ENCODE peak calls at places on chromosome 9, in four cellular contexts. One of them, this sample, is unnamed.

GRCh38 chr9:111759762-111760639 is 34.7 kb downstream of the SHOC1 start:
- DNase-seq in fibroblast of mammary gland: peak; percentile 88
- DNase-seq in neural crest cell: peak; percentile 36
- DNase-seq in tibial artery: peak; percentile 30
- DNase-seq in this sample: peak; percentile 25

GRCh38 chr9:34744295-34745221 is 34.6 kb upstream of the CCL21 start:
- DNase-seq in neural crest cell: no peak
- DNase-seq in fibroblast of mammary gland: peak; percentile 91
- DNase-seq in tibial artery: no peak
- DNase-seq in this sample: no peak

GRCh38 chr9:129908846-129909245 is 73.6 kb downstream of the USP20 start:
- DNase-seq in tibial artery: no peak
- DNase-seq in fibroblast of mammary gland: no peak
- DNase-seq in neural crest cell: no peak
- DNase-seq in this sample: no peak

GRCh38 chr9:64773491-64773931 is 511.5 kb downstream of the FOXD4L5 start:
- DNase-seq in tibial artery: no peak
- DNase-seq in fibroblast of mammary gland: no peak
- DNase-seq in neural crest cell: no peak
- DNase-seq in this sample: peak; percentile 25

GRCh38 chr9:97518909-97519307 is 17.4 kb downstream of the TMOD1 start:
- DNase-seq in neural crest cell: no peak
- DNase-seq in tibial artery: peak; percentile 83
- DNase-seq in fibroblast of mammary gland: peak; percentile 84
- DNase-seq in this sample: peak; percentile 29

GRCh38 chr9:68705636-68706578 is 867 bp downstream of the PIP5K1B start:
- DNase-seq in neural crest cell: peak; percentile 22
- DNase-seq in fibroblast of mammary gland: no peak
- DNase-seq in tibial artery: no peak
- DNase-seq in this sample: no peak

GRCh38 chr9:12403721-12404120 is 289.5 kb upstream of the TYRP1 start:
- DNase-seq in neural crest cell: no peak
- DNase-seq in fibroblast of mammary gland: no peak
- DNase-seq in tibial artery: no peak
- DNase-seq in this sample: no peak

GRCh38 chr9:134728801-134729495 is 87.3 kb downstream of the COL5A1 start:
- DNase-seq in fibroblast of mammary gland: no peak
- DNase-seq in neural crest cell: no peak
- DNase-seq in tibial artery: no peak
- DNase-seq in this sample: no peak

GRCh38 chr9:125460883-125461475 is 199.4 kb downstream of the GAPVD1 start:
- DNase-seq in fibroblast of mammary gland: peak; percentile 94
- DNase-seq in neural crest cell: no peak
- DNase-seq in tibial artery: no peak
- DNase-seq in this sample: no peak

GRCh38 chr9:134377976-134378375 is 51.7 kb downstream of the RXRA start:
- DNase-seq in fibroblast of mammary gland: no peak
- DNase-seq in neural crest cell: no peak
- DNase-seq in tibial artery: peak; percentile 69
- DNase-seq in this sample: no peak

GRCh38 chr9:79471577-79472543 is 99.9 kb upstream of the TLE4 start:
- DNase-seq in neural crest cell: no peak
- DNase-seq in tibial artery: peak; percentile 91
- DNase-seq in fibroblast of mammary gland: peak; percentile 32
- DNase-seq in this sample: no peak

GRCh38 chr9:137878146-137878941 is 762 bp downstream of the CACNA1B start:
- DNase-seq in tibial artery: no peak
- DNase-seq in fibroblast of mammary gland: peak; percentile 5
- DNase-seq in neural crest cell: peak; percentile 74
- DNase-seq in this sample: peak; percentile 95

GRCh38 chr9:125446581-125447094 is 185.0 kb downstream of the GAPVD1 start:
- DNase-seq in neural crest cell: no peak
- DNase-seq in tibial artery: no peak
- DNase-seq in fibroblast of mammary gland: no peak
- DNase-seq in this sample: no peak

GRCh38 chr9:131398204-131398603 is 4.3 kb downstream of the PRRC2B start:
- DNase-seq in tibial artery: no peak
- DNase-seq in neural crest cell: no peak
- DNase-seq in fibroblast of mammary gland: no peak
- DNase-seq in this sample: no peak

GRCh38 chr9:110875275-110875674 is 163.0 kb downstream of the LPAR1 start:
- DNase-seq in tibial artery: peak; percentile 64
- DNase-seq in fibroblast of mammary gland: no peak
- DNase-seq in neural crest cell: no peak
- DNase-seq in this sample: no peak

GRCh38 chr9:96618209-96619108 is 1.2 kb downstream of the CDC14B start:
- DNase-seq in fibroblast of mammary gland: peak; percentile 53
- DNase-seq in tibial artery: peak; percentile 46
- DNase-seq in neural crest cell: no peak
- DNase-seq in this sample: peak; percentile 57

GRCh38 chr9:71936066-71936465 is 24.6 kb downstream of the C9orf85 start:
- DNase-seq in fibroblast of mammary gland: no peak
- DNase-seq in neural crest cell: no peak
- DNase-seq in tibial artery: no peak
- DNase-seq in this sample: no peak

GRCh38 chr9:128972956-128973355 is 25.5 kb downstream of the NUP188 start:
- DNase-seq in neural crest cell: no peak
- DNase-seq in tibial artery: no peak
- DNase-seq in fibroblast of mammary gland: peak; percentile 77
- DNase-seq in this sample: no peak

GRCh38 chr9:87324613-87325194 is 173.0 kb upstream of the DAPK1 start:
- DNase-seq in fibroblast of mammary gland: peak; percentile 78
- DNase-seq in tibial artery: no peak
- DNase-seq in neural crest cell: no peak
- DNase-seq in this sample: no peak

GRCh38 chr9:37300620-37301368 is 121.7 kb upstream of the GRHPR start:
- DNase-seq in neural crest cell: no peak
- DNase-seq in fibroblast of mammary gland: peak; percentile 49
- DNase-seq in tibial artery: no peak
- DNase-seq in this sample: no peak

GRCh38 chr9:37339945-37340344 is 82.6 kb upstream of the GRHPR start:
- DNase-seq in fibroblast of mammary gland: no peak
- DNase-seq in neural crest cell: no peak
- DNase-seq in tibial artery: no peak
- DNase-seq in this sample: no peak

GRCh38 chr9:84315278-84315877 is 25.2 kb downstream of the SLC28A3 start:
- DNase-seq in neural crest cell: peak; percentile 65
- DNase-seq in tibial artery: peak; percentile 39
- DNase-seq in fibroblast of mammary gland: peak; percentile 69
- DNase-seq in this sample: peak; percentile 60

GRCh38 chr9:111939322-111939721 is 42.7 kb downstream of the UGCG start:
- DNase-seq in fibroblast of mammary gland: no peak
- DNase-seq in tibial artery: no peak
- DNase-seq in neural crest cell: no peak
- DNase-seq in this sample: no peak

GRCh38 chr9:37909326-37909725 is 5.4 kb upstream of the SLC25A51 start:
- DNase-seq in neural crest cell: no peak
- DNase-seq in tibial artery: peak; percentile 4
- DNase-seq in fibroblast of mammary gland: no peak
- DNase-seq in this sample: no peak

GRCh38 chr9:100379862-100380261 is 27.1 kb upstream of the TEX10 start:
- DNase-seq in fibroblast of mammary gland: peak; percentile 57
- DNase-seq in neural crest cell: no peak
- DNase-seq in tibial artery: no peak
- DNase-seq in this sample: no peak

GRCh38 chr9:98501776-98502175 is 207.0 kb downstream of the GABBR2 start:
- DNase-seq in tibial artery: no peak
- DNase-seq in fibroblast of mammary gland: no peak
- DNase-seq in neural crest cell: no peak
- DNase-seq in this sample: no peak

GRCh38 chr9:83986765-83987401 is 6.3 kb downstream of the RMI1 start:
- DNase-seq in neural crest cell: no peak
- DNase-seq in tibial artery: no peak
- DNase-seq in fibroblast of mammary gland: peak; percentile 63
- DNase-seq in this sample: no peak

GRCh38 chr9:38342096-38342495 is 50.4 kb upstream of the ALDH1B1 start:
- DNase-seq in tibial artery: no peak
- DNase-seq in fibroblast of mammary gland: peak; percentile 12
- DNase-seq in neural crest cell: no peak
- DNase-seq in this sample: no peak

GRCh38 chr9:18229992-18230676 is 243.8 kb upstream of the ADAMTSL1 start:
- DNase-seq in neural crest cell: no peak
- DNase-seq in tibial artery: no peak
- DNase-seq in fibroblast of mammary gland: no peak
- DNase-seq in this sample: no peak

GRCh38 chr9:72586388-72587160 is 65.2 kb downstream of the TMC1 start:
- DNase-seq in neural crest cell: no peak
- DNase-seq in tibial artery: peak; percentile 59
- DNase-seq in fibroblast of mammary gland: peak; percentile 93
- DNase-seq in this sample: no peak

GRCh38 chr9:90835206-90835605 is 33.6 kb downstream of the SYK start:
- DNase-seq in tibial artery: no peak
- DNase-seq in neural crest cell: no peak
- DNase-seq in fibroblast of mammary gland: no peak
- DNase-seq in this sample: no peak

GRCh38 chr9:94498801-94499454 is 56.0 kb upstream of the PCAT7 start:
- DNase-seq in tibial artery: no peak
- DNase-seq in neural crest cell: no peak
- DNase-seq in fibroblast of mammary gland: no peak
- DNase-seq in this sample: no peak
- TF ChIP-seq CTCF in tibial artery: no peak
- TF ChIP-seq CTCF in neural crest cell: no peak
- TF ChIP-seq CTCF in fibroblast of mammary gland: no peak
- TF ChIP-seq CTCF in this sample: no peak

GRCh38 chr9:4229252-4229651 is 70.6 kb downstream of the GLIS3 start:
- DNase-seq in neural crest cell: no peak
- DNase-seq in fibroblast of mammary gland: no peak
- DNase-seq in tibial artery: no peak
- DNase-seq in this sample: no peak

GRCh38 chr9:4228142-4228541 is 71.7 kb downstream of the GLIS3 start:
- DNase-seq in tibial artery: no peak
- DNase-seq in neural crest cell: no peak
- DNase-seq in fibroblast of mammary gland: no peak
- DNase-seq in this sample: no peak

GRCh38 chr9:4226331-4227250 is 73.3 kb downstream of the GLIS3 start:
- DNase-seq in neural crest cell: no peak
- DNase-seq in tibial artery: no peak
- DNase-seq in fibroblast of mammary gland: no peak
- DNase-seq in this sample: no peak

GRCh38 chr9:4225291-4226119 is 74.4 kb downstream of the GLIS3 start:
- DNase-seq in neural crest cell: no peak
- DNase-seq in tibial artery: no peak
- DNase-seq in fibroblast of mammary gland: peak; percentile 92
- DNase-seq in this sample: no peak

DNA sequence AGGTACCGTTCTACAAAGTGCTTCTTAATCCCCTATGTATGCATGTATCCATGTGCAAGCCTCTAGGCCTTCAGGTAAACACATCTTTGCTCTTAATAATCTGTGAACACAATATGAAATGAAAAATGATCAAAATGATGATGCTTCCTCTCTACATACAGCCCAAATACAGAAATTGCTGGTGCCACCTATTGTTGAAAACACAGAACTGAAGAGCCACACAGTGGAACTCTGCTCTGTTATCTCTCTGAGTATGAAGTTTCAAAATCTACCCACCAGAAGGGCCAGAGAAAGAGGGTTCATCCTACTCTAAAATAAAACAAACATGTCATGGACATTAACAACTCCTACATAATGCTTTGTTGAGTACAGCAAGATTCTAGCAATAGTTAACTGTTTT is 71.3 kb downstream of the GLIS3 start:
- DNase-seq in fibroblast of mammary gland: peak; percentile 47
- DNase-seq in neural crest cell: no peak
- DNase-seq in tibial artery: no peak
- DNase-seq in this sample: no peak
- TF ChIP-seq CTCF in fibroblast of mammary gland: peak; percentile 70
- TF ChIP-seq CTCF in neural crest cell: peak; percentile 65
- TF ChIP-seq CTCF in tibial artery: peak; percentile 49
- TF ChIP-seq CTCF in this sample: peak; percentile 38

GRCh38 chr9:109455861-109456260 is 42.2 kb downstream of the PTPN3 start:
- DNase-seq in fibroblast of mammary gland: no peak
- DNase-seq in neural crest cell: no peak
- DNase-seq in tibial artery: no peak
- DNase-seq in this sample: no peak
- TF ChIP-seq CTCF in fibroblast of mammary gland: no peak
- TF ChIP-seq CTCF in neural crest cell: no peak
- TF ChIP-seq CTCF in tibial artery: no peak
- TF ChIP-seq CTCF in this sample: no peak

GRCh38 chr9:976805-977360 is 428 bp downstream of the DMRT3 start:
- DNase-seq in neural crest cell: no peak
- DNase-seq in tibial artery: no peak
- DNase-seq in fibroblast of mammary gland: no peak
- DNase-seq in this sample: peak; percentile 60

GRCh38 chr9:977361-978116 is 1.1 kb downstream of the DMRT3 start:
- DNase-seq in neural crest cell: no peak
- DNase-seq in fibroblast of mammary gland: no peak
- DNase-seq in tibial artery: no peak
- DNase-seq in this sample: no peak

GRCh38 chr9:974993-975739 is 1.3 kb upstream of the DMRT3 start:
- DNase-seq in neural crest cell: no peak
- DNase-seq in fibroblast of mammary gland: no peak
- DNase-seq in tibial artery: no peak
- DNase-seq in this sample: peak; percentile 42

GRCh38 chr9:975740-976257 is 656 bp upstream of the DMRT3 start:
- DNase-seq in fibroblast of mammary gland: no peak
- DNase-seq in neural crest cell: no peak
- DNase-seq in tibial artery: no peak
- DNase-seq in this sample: no peak

GRCh38 chr9:976258-976804 is at the start of gene DMRT3:
- DNase-seq in fibroblast of mammary gland: no peak
- DNase-seq in tibial artery: no peak
- DNase-seq in neural crest cell: peak; percentile 26
- DNase-seq in this sample: peak; percentile 77
- TF ChIP-seq CTCF in fibroblast of mammary gland: no peak
- TF ChIP-seq CTCF in tibial artery: no peak
- TF ChIP-seq CTCF in neural crest cell: no peak
- TF ChIP-seq CTCF in this sample: no peak

GRCh38 chr9:117247271-117247670 is 167.6 kb downstream of the ASTN2 start:
- DNase-seq in tibial artery: no peak
- DNase-seq in fibroblast of mammary gland: no peak
- DNase-seq in neural crest cell: no peak
- DNase-seq in this sample: no peak
- TF ChIP-seq CTCF in tibial artery: peak; percentile 53
- TF ChIP-seq CTCF in fibroblast of mammary gland: no peak
- TF ChIP-seq CTCF in neural crest cell: peak; percentile 59
- TF ChIP-seq CTCF in this sample: peak; percentile 44

GRCh38 chr9:105681313-105681712 is 13.0 kb upstream of the TMEM38B start:
- DNase-seq in fibroblast of mammary gland: no peak
- DNase-seq in tibial artery: no peak
- DNase-seq in neural crest cell: no peak
- DNase-seq in this sample: no peak
- TF ChIP-seq CTCF in fibroblast of mammary gland: no peak
- TF ChIP-seq CTCF in tibial artery: no peak
- TF ChIP-seq CTCF in neural crest cell: no peak
- TF ChIP-seq CTCF in this sample: no peak

GRCh38 chr9:126688617-126689016 is 74.9 kb downstream of the LMX1B start:
- DNase-seq in fibroblast of mammary gland: no peak
- DNase-seq in tibial artery: no peak
- DNase-seq in neural crest cell: no peak
- DNase-seq in this sample: no peak
- TF ChIP-seq CTCF in fibroblast of mammary gland: no peak
- TF ChIP-seq CTCF in tibial artery: no peak
- TF ChIP-seq CTCF in neural crest cell: no peak
- TF ChIP-seq CTCF in this sample: no peak

This sample was measured in nephron progenitor cell.